ENCODE peak calls at places on chromosomes 1 and 21, in ten cellular contexts. V is heart left ventricle; S is colonic mucosa; I is CD8-positive, alpha-beta memory T cell; J is mesenchymal stem cell; A is left ventricle myocardium inferior; O is A549; Q is IMR-90; F is AG04450; C is caudate nucleus. X is an unnamed sample.

GRCh38 chr1:150561830-150562367 is 12.7 kb downstream of the ADAMTSL4 start:
- DNase-seq in C (peak; percentile 49), I (peak; percentile 83), A (peak; percentile 95), V (peak; percentile 97), J (peak; percentile 96), F (peak; percentile 81), S (peak; percentile 96), Q (peak; percentile 91), O (peak; percentile 86), X (peak; percentile 79)

GRCh38 chr1:174023438-174023837 is 1.3 kb upstream of the RC3H1 start:
- DNase-seq in S (peak; percentile 78), I (no peak), J (peak; percentile 86), Q (peak; percentile 50), F (no peak), V (no peak), O (peak; percentile 34), A (no peak), C (no peak), X (peak; percentile 39)

GRCh38 chr1:37919277-37919676 is 27.6 kb downstream of the INPP5B start:
- DNase-seq in A (no peak), F (no peak), C (no peak), V (no peak), O (no peak), Q (peak; percentile 41), S (no peak), J (peak; percentile 42), I (no peak), X (no peak)

GRCh38 chr1:167305059-167305704 is 84.5 kb downstream of the POU2F1 start:
- DNase-seq in J (no peak), V (no peak), Q (no peak), C (no peak), I (no peak), F (no peak), O (no peak), S (no peak), A (no peak), X (no peak)

GRCh38 chr1:61202854-61203603 is 120.7 kb downstream of the NFIA start:
- DNase-seq in Q (peak; percentile 53), S (no peak), V (no peak), F (peak; percentile 16), O (no peak), A (no peak), C (no peak), I (no peak), J (no peak), X (no peak)

GRCh38 chr1:41045740-41046139 is 24.2 kb upstream of the SLFNL1 start:
- DNase-seq in V (no peak), O (no peak), J (no peak), C (no peak), F (no peak), I (no peak), A (no peak), S (peak; percentile 68), Q (peak; percentile 38), X (peak; percentile 86)

GRCh38 chr1:84301759-84302380 is 362 bp downstream of the SAMD13 start:
- DNase-seq in J (peak; percentile 19), I (no peak), A (no peak), C (no peak), V (no peak), S (no peak), F (no peak), Q (no peak), O (no peak), X (no peak)

GRCh38 chr1:59750612-59751395 is 63.9 kb upstream of the HOOK1 start:
- DNase-seq in S (no peak), J (peak; percentile 86), O (no peak), V (no peak), C (no peak), I (no peak), Q (peak; percentile 94), F (peak; percentile 75), A (no peak), X (peak; percentile 73)

GRCh38 chr1:220966874-220967631 is 87.8 kb downstream of the HLX start:
- DNase-seq in I (no peak), S (no peak), O (no peak), C (no peak), J (peak; percentile 76), F (peak; percentile 11), Q (peak; percentile 46), A (no peak), V (no peak), X (no peak)

GRCh38 chr1:6485937-6486250 is 5.6 kb downstream of the PLEKHG5 start:
- DNase-seq in C (no peak), S (no peak), A (no peak), F (no peak), O (no peak), V (no peak), Q (no peak), I (no peak), J (peak; percentile 18), X (no peak)
- H3K27ac ChIP-seq in C (no peak overlapping the region), S (no peak overlapping the region), A (peak overlapping the region; percentile 91), F (no peak overlapping the region), O (peak overlapping the region; percentile 49), V (peak overlapping the region; percentile 93), Q (no peak overlapping the region), I (no peak overlapping the region), J (no peak overlapping the region), X (peak overlapping the region; percentile 100)

GRCh38 chr1:112537451-112537850 is 28.7 kb downstream of the WNT2B start:
- DNase-seq in I (no peak), A (no peak), V (no peak), F (no peak), Q (no peak), O (no peak), S (no peak), J (no peak), C (no peak), X (no peak)

GRCh38 chr1:112538883-112539282 is 30.1 kb downstream of the WNT2B start:
- DNase-seq in J (no peak), I (no peak), S (no peak), F (no peak), V (no peak), O (no peak), A (no peak), Q (no peak), C (no peak), X (no peak)

GRCh38 chr1:112541299-112541698 is 32.5 kb downstream of the WNT2B start:
- DNase-seq in Q (no peak), I (no peak), F (no peak), C (no peak), S (no peak), A (no peak), V (no peak), O (no peak), J (no peak), X (no peak)

GRCh38 chr1:112542206-112542973 is 33.6 kb downstream of the WNT2B start:
- DNase-seq in J (no peak), O (no peak), I (no peak), F (no peak), S (no peak), C (no peak), A (no peak), V (no peak), Q (no peak), X (no peak)

GRCh38 chr1:112540395-112540794 is 31.6 kb downstream of the WNT2B start:
- DNase-seq in Q (peak; percentile 71), C (no peak), O (no peak), F (no peak), V (no peak), S (no peak), I (no peak), J (no peak), A (no peak), X (no peak)
- H3K27ac ChIP-seq in Q (no peak overlapping the region), C (no peak overlapping the region), O (no peak overlapping the region), F (no peak overlapping the region), V (no peak overlapping the region), S (no peak overlapping the region), I (no peak overlapping the region), J (no peak overlapping the region), A (no peak overlapping the region), X (no peak overlapping the region)

GRCh38 chr1:14748977-14749376 is 150.5 kb downstream of the KAZN start:
- DNase-seq in I (no peak), V (no peak), A (no peak), S (no peak), C (no peak), Q (no peak), O (no peak), J (no peak), F (no peak), X (no peak)
- H3K27ac ChIP-seq in I (no peak overlapping the region), V (no peak overlapping the region), A (no peak overlapping the region), S (no peak overlapping the region), C (no peak overlapping the region), Q (no peak overlapping the region), O (no peak overlapping the region), J (no peak overlapping the region), F (no peak overlapping the region), X (no peak overlapping the region)

GRCh38 chr21:44720170-44720569 is 8.8 kb upstream of the TSPEAR start:
- DNase-seq in S (no peak), C (no peak), I (no peak), Q (no peak), O (no peak), J (no peak), F (no peak), V (no peak), A (no peak), X (no peak)

GRCh38 chr21:44724166-44724565 is 12.8 kb upstream of the TSPEAR start:
- DNase-seq in I (peak; percentile 26), F (no peak), O (no peak), S (no peak), C (no peak), A (no peak), Q (no peak), J (no peak), V (no peak), X (no peak)

GRCh38 chr21:44724926-44725325 is 13.6 kb upstream of the TSPEAR start:
- DNase-seq in A (no peak), Q (no peak), V (no peak), J (no peak), I (no peak), C (no peak), F (no peak), O (no peak), S (no peak), X (no peak)

GRCh38 chr21:44722701-44723100 is 11.3 kb upstream of the TSPEAR start:
- DNase-seq in C (no peak), S (no peak), V (no peak), Q (no peak), F (no peak), J (no peak), O (no peak), I (no peak), A (no peak), X (no peak)

DNA sequence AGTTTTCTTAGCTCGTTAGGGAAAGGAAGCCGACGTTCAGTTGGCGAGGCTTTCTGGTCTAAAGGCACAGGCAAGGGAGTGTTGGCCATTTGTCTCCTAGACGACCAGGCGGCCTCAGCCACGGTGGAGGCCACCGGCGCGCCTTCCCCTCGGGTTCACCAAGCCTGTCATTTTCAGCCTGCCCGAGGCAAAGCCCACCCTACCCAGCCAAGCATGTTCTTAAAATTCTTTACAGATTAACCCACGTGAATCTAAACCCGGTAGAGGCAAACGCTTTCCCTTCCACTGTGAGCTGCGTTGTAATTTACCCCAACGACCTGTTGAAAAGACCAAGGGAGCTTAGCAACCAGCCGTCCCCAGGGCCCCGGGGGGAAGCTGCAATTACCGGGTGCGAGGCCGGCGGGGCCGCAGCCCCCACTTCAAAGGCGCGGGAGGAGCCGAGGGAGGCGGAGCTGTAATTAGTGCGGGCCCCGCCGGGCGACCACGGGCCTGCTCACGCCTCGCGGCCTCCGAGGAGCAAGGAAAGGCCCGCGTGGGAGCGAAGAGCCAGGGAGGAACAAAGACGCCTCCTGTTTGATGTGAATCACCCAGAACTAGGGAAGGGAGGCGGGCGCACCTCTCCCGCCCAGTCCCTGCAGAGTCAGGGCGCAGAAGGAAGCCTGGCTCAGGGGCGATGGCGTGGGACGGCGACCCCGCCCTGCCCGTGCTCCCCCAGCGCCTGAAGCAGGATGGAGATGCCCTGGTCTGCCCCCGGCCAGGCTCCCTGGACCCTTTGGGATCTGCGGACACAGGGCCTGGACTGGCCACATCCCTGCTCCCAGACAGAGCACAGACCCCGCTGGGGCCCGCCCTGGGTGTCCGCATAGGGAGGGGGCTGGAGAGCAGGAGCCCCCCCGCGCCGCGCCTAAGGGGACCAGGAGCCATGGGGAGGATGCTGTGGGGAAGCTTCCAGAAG is 12.1 kb upstream of the TSPEAR start:
- DNase-seq in S (no peak), V (no peak), C (peak; percentile 27), Q (no peak), J (no peak), F (no peak), A (no peak), O (no peak), I (peak; percentile 53), X (no peak)
- H3K27ac ChIP-seq in S (no peak overlapping the region), V (no peak overlapping the region), C (no peak overlapping the region), Q (no peak overlapping the region), J (no peak overlapping the region), F (no peak overlapping the region), A (no peak overlapping the region), O (no peak overlapping the region), I (no peak overlapping the region), X (no peak overlapping the region)

X was measured in epithelial cell of prostate.